ENCODE peak calls at places on chromosome 4, in ten cellular contexts. Y, Z, L, F, Q, A, S, N, M and O are unnamed samples.

GRCh38 chr4:26372525-26373172 is 51.8 kb downstream of the RBPJ start:
- DNase-seq in Y (peak), Z (no peak), L (no peak), F (peak), Q (no peak), A (no peak), S (no peak), N (peak), M (peak), O (no peak)

GRCh38 chr4:109820563-109820962 is 5.0 kb downstream of the GAR1 start:
- DNase-seq in Y (no peak), Z (no peak), L (no peak), F (no peak), Q (no peak), A (no peak), S (no peak), N (no peak), M (no peak), O (no peak)

GRCh38 chr4:122758033-122758432 is 25.5 kb downstream of the BBS12 start:
- DNase-seq in Y (peak), Z (no peak), L (no peak), F (no peak), Q (no peak), A (no peak), S (no peak), N (peak), M (no peak), O (no peak)

GRCh38 chr4:7429601-7430078 is 5.1 kb downstream of the PSAPL1 start:
- DNase-seq in Y (no peak), Z (no peak), L (peak), F (no peak), Q (no peak), A (no peak), S (peak), N (no peak), M (no peak), O (no peak)

GRCh38 chr4:23485793-23486192 is 404.1 kb downstream of the PPARGC1A start:
- DNase-seq in Y (no peak), Z (no peak), L (no peak), F (no peak), Q (no peak), A (no peak), S (no peak), N (no peak), M (no peak), O (no peak)

GRCh38 chr4:106522839-106523238 is 154.3 kb upstream of the GIMD1 start:
- DNase-seq in Y (peak), Z (no peak), L (no peak), F (no peak), Q (no peak), A (no peak), S (no peak), N (no peak), M (no peak), O (no peak)

GRCh38 chr4:8706221-8707044 is 113.9 kb downstream of the CPZ start:
- DNase-seq in Y (no peak), Z (no peak), L (no peak), F (no peak), Q (no peak), A (no peak), S (peak), N (no peak), M (no peak), O (no peak)

GRCh38 chr4:54277691-54278090 is 48.6 kb downstream of the PDGFRA start:
- DNase-seq in Y (peak), Z (no peak), L (no peak), F (peak), Q (no peak), A (no peak), S (no peak), N (peak), M (no peak), O (no peak)

GRCh38 chr4:58522765-58523382 is 1412.7 kb upstream of the IGFBP7 start:
- DNase-seq in Y (no peak), Z (no peak), L (no peak), F (no peak), Q (no peak), A (no peak), S (no peak), N (no peak), M (no peak), O (no peak)

GRCh38 chr4:113355550-113356371 is 306.3 kb downstream of the ANK2 start:
- DNase-seq in Y (peak), Z (no peak), L (peak), F (peak), Q (peak), A (peak), S (no peak), N (peak), M (peak), O (no peak)

GRCh38 chr4:179989975-179990374 is 2253.2 kb upstream of the TENM3 start:
- DNase-seq in Y (no peak), Z (no peak), L (no peak), F (no peak), Q (peak), A (no peak), S (no peak), N (no peak), M (no peak), O (no peak)

GRCh38 chr4:633976-634598 is 8.7 kb downstream of the PDE6B start:
- DNase-seq in Y (no peak), Z (no peak), L (peak), F (no peak), Q (no peak), A (no peak), S (peak), N (no peak), M (no peak), O (no peak)

GRCh38 chr4:35151816-35152572 is 1092.3 kb downstream of the ARAP2 start:
- DNase-seq in Y (no peak), Z (peak), L (no peak), F (no peak), Q (no peak), A (no peak), S (no peak), N (peak), M (no peak), O (no peak)

GRCh38 chr4:48779095-48779997 is 733 bp downstream of the FRYL start:
- DNase-seq in Y (peak), Z (peak), L (peak), F (no peak), Q (peak), A (no peak), S (peak), N (peak), M (peak), O (peak)

GRCh38 chr4:163048447-163048846 is 118.2 kb downstream of the NAF1 start:
- DNase-seq in Y (peak), Z (peak), L (no peak), F (no peak), Q (peak), A (no peak), S (no peak), N (peak), M (no peak), O (no peak)

GRCh38 chr4:71941001-71941400 is 90.8 kb upstream of the NPFFR2 start:
- DNase-seq in Y (peak), Z (no peak), L (no peak), F (no peak), Q (no peak), A (no peak), S (no peak), N (peak), M (no peak), O (no peak)

GRCh38 chr4:105715692-105716278 is 7.2 kb downstream of the GSTCD start:
- DNase-seq in Y (peak), Z (peak), L (no peak), F (no peak), Q (no peak), A (no peak), S (no peak), N (peak), M (no peak), O (no peak)

GRCh38 chr4:55255171-55255570 is 90.9 kb upstream of the SRD5A3 start:
- DNase-seq in Y (peak), Z (no peak), L (no peak), F (no peak), Q (no peak), A (no peak), S (no peak), N (no peak), M (no peak), O (no peak)

GRCh38 chr4:46258436-46258835 is 131.5 kb downstream of the GABRA2 start:
- DNase-seq in Y (no peak), Z (no peak), L (no peak), F (no peak), Q (no peak), A (no peak), S (no peak), N (no peak), M (no peak), O (no peak)

GRCh38 chr4:113684534-113685091 is 76.9 kb downstream of the CAMK2D start:
- DNase-seq in Y (peak), Z (peak), L (peak), F (no peak), Q (no peak), A (no peak), S (peak), N (peak), M (peak), O (peak)

GRCh38 chr4:100023800-100024199 is 73.7 kb upstream of the H2AZ1 start:
- DNase-seq in Y (peak), Z (no peak), L (no peak), F (no peak), Q (no peak), A (no peak), S (no peak), N (no peak), M (no peak), O (no peak)

GRCh38 chr4:156294577-156294976 is 340.9 kb upstream of the CTSO start:
- DNase-seq in Y (peak), Z (no peak), L (no peak), F (peak), Q (no peak), A (no peak), S (no peak), N (peak), M (no peak), O (no peak)

GRCh38 chr4:127505203-127505602 is 127.6 kb upstream of the INTU start:
- DNase-seq in Y (peak), Z (no peak), L (no peak), F (peak), Q (no peak), A (peak), S (no peak), N (no peak), M (peak), O (no peak)

GRCh38 chr4:150010525-150011126 is 67.6 kb upstream of the DCLK2 start:
- DNase-seq in Y (peak), Z (peak), L (no peak), F (peak), Q (no peak), A (no peak), S (no peak), N (peak), M (peak), O (no peak)

GRCh38 chr4:114734581-114734980 is 136.0 kb downstream of the UGT8 start:
- DNase-seq in Y (peak), Z (no peak), L (no peak), F (no peak), Q (no peak), A (no peak), S (no peak), N (no peak), M (no peak), O (no peak)

GRCh38 chr4:156335721-156336120 is 382.1 kb upstream of the CTSO start:
- DNase-seq in Y (no peak), Z (no peak), L (no peak), F (no peak), Q (no peak), A (no peak), S (no peak), N (no peak), M (no peak), O (no peak)

GRCh38 chr4:74206088-74206826 is 48.3 kb downstream of the MTHFD2L start:
- DNase-seq in Y (peak), Z (no peak), L (no peak), F (no peak), Q (peak), A (no peak), S (no peak), N (peak), M (no peak), O (no peak)

GRCh38 chr4:158461336-158461735 is 60.3 kb upstream of the RXFP1 start:
- DNase-seq in Y (no peak), Z (no peak), L (no peak), F (no peak), Q (no peak), A (no peak), S (no peak), N (no peak), M (no peak), O (no peak)

GRCh38 chr4:23884261-23884660 is 5.6 kb downstream of the PPARGC1A start:
- DNase-seq in Y (no peak), Z (no peak), L (no peak), F (no peak), Q (no peak), A (no peak), S (no peak), N (no peak), M (no peak), O (no peak)

GRCh38 chr4:104044369-104044768 is 324.6 kb upstream of the TACR3 start:
- DNase-seq in Y (no peak), Z (no peak), L (no peak), F (no peak), Q (no peak), A (no peak), S (no peak), N (no peak), M (no peak), O (no peak)

GRCh38 chr4:24001486-24001885 is 111.6 kb upstream of the PPARGC1A start:
- DNase-seq in Y (no peak), Z (no peak), L (no peak), F (no peak), Q (no peak), A (no peak), S (no peak), N (no peak), M (no peak), O (no peak)

GRCh38 chr4:20552004-20552403 is 148.3 kb upstream of the PACRGL start:
- DNase-seq in Y (no peak), Z (no peak), L (no peak), F (no peak), Q (no peak), A (no peak), S (no peak), N (no peak), M (no peak), O (no peak)

GRCh38 chr4:4488405-4489404 is 53.1 kb downstream of the STX18 start:
- DNase-seq in Y (peak), Z (peak), L (peak), F (peak), Q (peak), A (peak), S (peak), N (peak), M (peak), O (peak)
- TF ChIP-seq CTCF in Y (peak), Z (peak), L (peak), F (peak), Q (peak), A (peak), S (peak), N (peak), M (peak), O (peak)

DNA sequence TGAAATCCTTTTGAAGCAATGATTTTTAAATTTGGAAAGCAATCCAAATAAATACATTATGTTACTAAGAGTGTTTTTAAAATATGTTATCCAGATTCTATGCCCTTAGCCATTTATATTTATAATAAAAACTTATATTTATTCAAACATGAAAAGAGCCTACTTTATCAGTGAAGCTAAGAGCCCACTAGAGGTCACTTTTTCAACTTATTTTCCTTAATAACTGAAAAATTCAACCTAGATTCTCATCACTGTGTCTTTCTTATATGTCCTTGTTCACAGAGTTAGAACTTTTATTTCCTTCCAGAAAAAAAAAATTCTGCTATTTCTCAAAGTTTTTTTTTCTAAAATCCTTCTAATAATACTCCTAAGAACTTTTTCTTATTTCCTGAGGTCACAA is 23.9 kb downstream of the PRDM8 start:
- DNase-seq in Y (peak), Z (no peak), L (no peak), F (no peak), Q (no peak), A (no peak), S (no peak), N (no peak), M (no peak), O (no peak)
- TF ChIP-seq CTCF in Y (peak), Z (peak), L (peak), F (peak), Q (peak), A (peak), S (no peak), N (no peak), M (no peak), O (peak)

GRCh38 chr4:130393246-130394041 is 1297.5 kb downstream of the C4orf33 start:
- DNase-seq in Y (peak), Z (no peak), L (no peak), F (no peak), Q (no peak), A (no peak), S (no peak), N (no peak), M (no peak), O (no peak)

DNA sequence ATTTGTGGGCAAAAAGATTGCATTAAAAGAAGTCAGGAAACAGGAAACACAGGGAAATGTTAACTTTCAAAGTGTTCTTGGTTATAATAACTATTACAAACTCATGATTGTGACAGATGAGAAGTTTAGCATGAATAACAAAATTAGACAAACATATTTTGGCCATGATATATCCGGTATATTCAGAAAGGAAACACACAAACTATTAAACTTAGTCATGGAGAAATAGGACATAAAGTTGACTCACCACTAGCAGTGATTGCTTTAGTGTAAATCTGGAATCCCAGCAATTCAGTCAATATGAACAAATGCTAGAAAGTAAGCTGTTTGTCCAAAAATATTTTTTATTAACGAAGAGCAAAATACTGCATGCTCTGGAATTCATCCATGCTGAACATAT is 1299.9 kb downstream of the C4orf33 start:
- DNase-seq in Y (peak), Z (no peak), L (no peak), F (peak), Q (no peak), A (peak), S (no peak), N (no peak), M (no peak), O (no peak)
- TF ChIP-seq CTCF in Y (no peak), Z (no peak), L (no peak), F (no peak), Q (no peak), A (no peak), S (no peak), N (no peak), M (no peak), O (no peak)

DNA sequence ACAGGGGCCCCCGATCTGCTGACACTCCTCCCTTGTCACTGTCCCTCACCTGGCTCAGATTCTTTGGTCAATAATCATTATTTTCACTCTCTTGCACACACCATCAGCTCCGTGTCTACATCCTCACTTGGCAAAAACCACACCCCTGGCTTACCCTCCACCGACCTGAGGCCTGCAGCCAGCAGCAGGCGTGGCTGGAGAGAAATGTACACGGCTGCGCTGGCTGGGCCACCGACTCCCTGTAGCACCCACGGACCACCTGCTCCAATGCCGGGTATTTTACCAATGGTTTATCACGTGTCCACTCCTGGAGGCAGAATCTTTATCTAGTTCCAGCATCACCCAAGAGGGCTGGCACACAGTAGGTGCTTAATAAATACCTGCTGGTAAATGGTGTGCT is 98.4 kb downstream of the WFS1 start:
- DNase-seq in Y (no peak), Z (no peak), L (no peak), F (no peak), Q (no peak), A (no peak), S (no peak), N (no peak), M (no peak), O (no peak)
- TF ChIP-seq CTCF in Y (no peak), Z (no peak), L (no peak), F (no peak), Q (no peak), A (no peak), S (no peak), N (no peak), M (no peak), O (no peak)

GRCh38 chr4:44580231-44580630 is 71.2 kb downstream of the YIPF7 start:
- DNase-seq in Y (no peak), Z (no peak), L (no peak), F (no peak), Q (no peak), A (no peak), S (no peak), N (no peak), M (no peak), O (no peak)
- TF ChIP-seq CTCF in Y (no peak), Z (no peak), L (no peak), F (no peak), Q (no peak), A (no peak), S (no peak), N (no peak), M (no peak), O (no peak)

DNA sequence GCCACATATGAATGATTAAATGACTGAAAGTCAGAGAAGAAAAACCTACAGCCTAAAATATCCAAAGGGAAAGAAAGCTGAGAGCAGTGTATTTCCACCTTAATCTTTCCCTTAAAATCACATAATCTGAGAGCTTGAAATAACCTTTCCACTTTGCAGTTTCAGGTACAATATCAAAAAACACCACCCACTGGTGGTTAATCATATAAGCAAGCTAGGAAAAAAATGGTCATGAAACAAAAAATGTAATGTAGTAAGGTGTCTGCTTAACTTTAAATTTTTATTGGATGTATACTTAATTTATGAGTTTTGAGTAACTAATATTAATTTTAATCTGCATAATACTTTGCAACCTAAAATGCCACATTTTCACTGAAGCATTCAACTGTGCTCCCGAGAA is 3.2 kb downstream of the PRDM5 start:
- DNase-seq in Y (no peak), Z (no peak), L (no peak), F (no peak), Q (no peak), A (no peak), S (no peak), N (no peak), M (no peak), O (no peak)
- TF ChIP-seq CTCF in Y (no peak), Z (peak), L (no peak), F (peak), Q (no peak), A (no peak), S (no peak), N (no peak), M (no peak), O (no peak)

DNA sequence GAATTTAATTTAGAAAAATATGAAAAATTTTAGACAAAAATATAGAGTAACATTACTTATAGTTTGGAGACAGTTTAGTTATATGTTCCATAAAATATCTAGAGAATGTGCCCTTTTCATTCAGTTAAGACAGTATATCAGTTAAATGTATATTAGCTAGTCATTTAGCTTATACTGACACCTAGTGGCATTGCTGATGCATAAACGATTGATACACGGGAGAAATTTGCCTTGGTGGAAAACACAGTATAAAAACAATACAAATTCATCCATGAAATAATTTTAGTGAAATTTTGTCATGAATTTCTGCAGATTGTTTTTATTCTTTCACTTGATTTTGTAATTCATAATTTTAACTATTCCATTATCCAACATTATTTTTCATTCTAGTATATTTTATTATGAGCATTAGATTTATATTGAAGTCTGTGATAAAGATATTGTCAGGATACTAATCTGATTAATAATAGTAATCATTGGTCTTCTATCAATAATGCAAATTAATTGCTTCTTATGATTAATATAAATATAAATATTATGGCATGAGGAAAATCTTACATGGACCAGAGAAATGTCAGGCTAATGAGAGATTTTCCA is 219.0 kb downstream of the TLL1 start:
- DNase-seq in Y (peak), Z (peak), L (no peak), F (no peak), Q (peak), A (peak), S (no peak), N (peak), M (no peak), O (no peak)
- TF ChIP-seq CTCF in Y (peak), Z (peak), L (peak), F (peak), Q (peak), A (peak), S (peak), N (peak), M (peak), O (peak)